ENCODE peak calls at places on chromosome 7, in ten cellular contexts. O is suprapubic skin, S is H1, H is HepG2, U is A549, N is heart left ventricle, I is adrenal gland, Y is NB4, A is testis, K is stomach. X is an unnamed sample.

GRCh38 chr7:141483044-141483443 is 68.2 kb upstream of the AGK start:
- DNase-seq in O (no peak), S (no peak), H (peak), U (peak), N (no peak), I (no peak), Y (no peak), A (no peak), K (no peak), X (no peak)

GRCh38 chr7:100685631-100686145 is 8.4 kb downstream of the GIGYF1 start:
- DNase-seq in O (no peak), S (no peak), H (no peak), U (no peak), N (no peak), I (no peak), Y (no peak), A (no peak), K (no peak), X (peak)

GRCh38 chr7:149838992-149839408 is 825 bp downstream of the ZNF862 start:
- DNase-seq in O (no peak), S (no peak), H (no peak), U (peak), N (no peak), I (peak), Y (no peak), A (peak), K (no peak), X (no peak)

GRCh38 chr7:16811555-16811954 is 6.8 kb upstream of the AGR2 start:
- DNase-seq in O (no peak), S (no peak), H (no peak), U (peak), N (no peak), I (no peak), Y (no peak), A (no peak), K (no peak), X (no peak)

GRCh38 chr7:24042028-24042427 is 242.0 kb upstream of the NPY start:
- DNase-seq in O (no peak), S (no peak), H (no peak), U (no peak), N (no peak), I (no peak), Y (no peak), A (no peak), K (no peak), X (no peak)

GRCh38 chr7:1175967-1176851 is 16.2 kb upstream of the ZFAND2A start:
- DNase-seq in O (peak), S (peak), H (peak), U (peak), N (peak), I (peak), Y (peak), A (peak), K (peak), X (peak)

GRCh38 chr7:107394831-107395230 is 75.0 kb upstream of the GPR22 start:
- DNase-seq in O (no peak), S (no peak), H (no peak), U (no peak), N (no peak), I (no peak), Y (no peak), A (no peak), K (no peak), X (no peak)

GRCh38 chr7:111873963-111874693 is 311.8 kb upstream of the IMMP2L start:
- DNase-seq in O (no peak), S (no peak), H (no peak), U (no peak), N (no peak), I (no peak), Y (no peak), A (no peak), K (no peak), X (no peak)

GRCh38 chr7:51079494-51079893 is 237.1 kb downstream of the COBL start:
- DNase-seq in O (no peak), S (no peak), H (no peak), U (no peak), N (no peak), I (no peak), Y (no peak), A (no peak), K (no peak), X (no peak)

GRCh38 chr7:92699560-92699959 is 109.4 kb upstream of the FAM133B start:
- DNase-seq in O (no peak), S (no peak), H (no peak), U (no peak), N (no peak), I (no peak), Y (no peak), A (no peak), K (no peak), X (no peak)

GRCh38 chr7:22108151-22108845 is 162.6 kb upstream of the CDCA7L start:
- DNase-seq in O (no peak), S (no peak), H (no peak), U (no peak), N (no peak), I (no peak), Y (no peak), A (no peak), K (no peak), X (no peak)

GRCh38 chr7:131288446-131288845 is 39.2 kb upstream of the MKLN1 start:
- DNase-seq in O (no peak), S (no peak), H (no peak), U (no peak), N (no peak), I (no peak), Y (no peak), A (peak), K (no peak), X (no peak)

GRCh38 chr7:67659066-67659465 is 662.4 kb downstream of the TYW1 start:
- DNase-seq in O (no peak), S (no peak), H (no peak), U (no peak), N (no peak), I (no peak), Y (no peak), A (no peak), K (no peak), X (no peak)

GRCh38 chr7:101532000-101532399 is 97.1 kb downstream of the MYL10 start:
- DNase-seq in O (no peak), S (no peak), H (no peak), U (no peak), N (no peak), I (no peak), Y (no peak), A (no peak), K (no peak), X (no peak)

GRCh38 chr7:79988642-79989041 is 146.0 kb upstream of the GNAI1 start:
- DNase-seq in O (no peak), S (no peak), H (no peak), U (no peak), N (no peak), I (no peak), Y (no peak), A (no peak), K (no peak), X (no peak)

GRCh38 chr7:158740657-158741293 is 36.2 kb upstream of the NCAPG2 start:
- DNase-seq in O (no peak), S (peak), H (no peak), U (peak), N (no peak), I (peak), Y (peak), A (no peak), K (no peak), X (no peak)

GRCh38 chr7:91243591-91244368 is 20.5 kb upstream of the FZD1 start:
- DNase-seq in O (no peak), S (no peak), H (no peak), U (no peak), N (no peak), I (no peak), Y (no peak), A (no peak), K (no peak), X (no peak)

GRCh38 chr7:142642316-142642715 is 107.0 kb upstream of the PRSS1 start:
- DNase-seq in O (no peak), S (no peak), H (no peak), U (no peak), N (no peak), I (no peak), Y (no peak), A (no peak), K (no peak), X (no peak)

GRCh38 chr7:6256709-6257535 is 15.5 kb downstream of the CYTH3 start:
- DNase-seq in O (peak), S (peak), H (peak), U (no peak), N (peak), I (no peak), Y (peak), A (no peak), K (no peak), X (no peak)

GRCh38 chr7:82050134-82050533 is 280.3 kb upstream of the HGF start:
- DNase-seq in O (no peak), S (no peak), H (peak), U (peak), N (no peak), I (peak), Y (no peak), A (no peak), K (no peak), X (no peak)

GRCh38 chr7:90119178-90119971 is 34.9 kb upstream of the STEAP1 start:
- DNase-seq in O (no peak), S (peak), H (no peak), U (peak), N (peak), I (peak), Y (no peak), A (peak), K (no peak), X (peak)

GRCh38 chr7:132650498-132650897 is 74.2 kb upstream of the PLXNA4 start:
- DNase-seq in O (no peak), S (no peak), H (no peak), U (peak), N (no peak), I (no peak), Y (no peak), A (no peak), K (no peak), X (no peak)

GRCh38 chr7:142974618-142975017 is 12.5 kb upstream of the KEL start:
- DNase-seq in O (no peak), S (no peak), H (no peak), U (no peak), N (no peak), I (no peak), Y (no peak), A (no peak), K (no peak), X (no peak)

GRCh38 chr7:151876112-151876898 is 610 bp downstream of the PRKAG2 start:
- DNase-seq in O (peak), S (peak), H (no peak), U (peak), N (peak), I (peak), Y (peak), A (peak), K (peak), X (peak)

GRCh38 chr7:141792526-141792925 is 2.5 kb downstream of the TAS2R5 start:
- DNase-seq in O (no peak), S (no peak), H (no peak), U (no peak), N (no peak), I (no peak), Y (no peak), A (no peak), K (no peak), X (no peak)

GRCh38 chr7:347644-348479 is 57.9 kb downstream of the FOXL3 start:
- DNase-seq in O (no peak), S (no peak), H (no peak), U (no peak), N (no peak), I (no peak), Y (no peak), A (no peak), K (no peak), X (peak)

GRCh38 chr7:134357486-134357885 is 40.8 kb upstream of the SLC35B4 start:
- DNase-seq in O (no peak), S (no peak), H (no peak), U (no peak), N (no peak), I (no peak), Y (no peak), A (no peak), K (no peak), X (no peak)

GRCh38 chr7:134368851-134369533 is 52.3 kb upstream of the SLC35B4 start:
- DNase-seq in O (no peak), S (no peak), H (peak), U (peak), N (no peak), I (no peak), Y (no peak), A (no peak), K (peak), X (no peak)

GRCh38 chr7:142908921-142909870 is 23.7 kb upstream of the TRPV6 start:
- DNase-seq in O (peak), S (no peak), H (no peak), U (peak), N (no peak), I (no peak), Y (peak), A (peak), K (peak), X (no peak)

GRCh38 chr7:134787064-134787463 is 7.6 kb downstream of the CALD1 start:
- DNase-seq in O (no peak), S (no peak), H (no peak), U (no peak), N (no peak), I (no peak), Y (no peak), A (no peak), K (no peak), X (no peak)

GRCh38 chr7:116164552-116164951 is 45.8 kb upstream of the TES start:
- DNase-seq in O (no peak), S (no peak), H (no peak), U (no peak), N (no peak), I (no peak), Y (no peak), A (no peak), K (no peak), X (no peak)

GRCh38 chr7:44085549-44085948 is 3.2 kb upstream of the POLM start:
- DNase-seq in O (no peak), S (no peak), H (no peak), U (no peak), N (no peak), I (no peak), Y (no peak), A (no peak), K (no peak), X (no peak)
- TF ChIP-seq CTCF in O (no peak), S (peak), H (peak), U (no peak), N (peak), I (no peak), Y (peak), A (no peak), K (no peak), X (no peak)

DNA sequence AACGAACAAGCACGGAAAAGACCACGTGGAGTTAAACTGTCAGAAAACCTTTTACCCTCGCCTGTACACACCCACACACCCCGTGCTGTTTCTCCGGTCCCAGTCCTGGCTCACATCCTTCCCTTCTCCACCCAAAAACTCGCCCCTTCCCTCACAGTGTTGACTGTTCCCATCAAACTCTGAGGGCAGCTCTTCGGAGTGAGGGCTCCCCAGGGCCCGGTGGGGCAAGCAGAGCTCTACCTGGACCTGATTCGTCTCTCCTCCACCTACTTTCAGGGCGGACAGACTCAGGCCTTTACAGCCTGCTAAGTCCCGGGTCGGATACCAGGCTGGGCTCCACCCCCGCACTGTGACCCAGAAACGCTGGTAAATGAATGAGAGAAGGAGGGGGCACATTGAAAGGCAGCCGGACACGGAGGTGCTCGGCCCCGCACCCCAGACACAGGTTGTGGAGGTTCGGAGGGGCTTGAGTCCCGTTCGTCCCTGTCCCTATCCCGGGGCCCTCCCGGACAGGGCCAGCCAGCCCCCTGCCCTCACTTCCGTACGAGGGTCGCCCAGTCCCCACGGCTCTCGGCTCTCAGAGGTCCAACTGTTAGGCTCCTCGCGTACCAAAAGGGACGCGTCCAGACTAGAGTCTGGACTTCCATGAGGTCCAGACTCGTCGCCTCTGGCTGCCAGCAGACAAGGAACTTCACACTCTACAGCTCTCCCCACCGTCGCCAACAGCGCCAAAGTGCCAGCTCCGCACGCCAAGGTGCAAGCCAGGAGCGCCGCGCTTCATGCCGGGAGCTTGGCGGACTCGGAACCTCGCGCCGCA is 31.7 kb upstream of the ASL start:
- DNase-seq in O (no peak), S (peak), H (no peak), U (no peak), N (peak), I (peak), Y (peak), A (peak), K (peak), X (peak)
- TF ChIP-seq POLR2A in O (no peak), S (no peak), H (no peak), U (no peak), N (no peak), I (no peak), Y (no peak), A (no peak), K (no peak), X (no peak)

GRCh38 chr7:34060548-34060947 is 155.2 kb downstream of the BMPER start:
- DNase-seq in O (no peak), S (no peak), H (no peak), U (peak), N (no peak), I (no peak), Y (no peak), A (no peak), K (no peak), X (no peak)
- TF ChIP-seq CTCF in O (no peak), S (no peak), H (no peak), U (no peak), N (no peak), I (no peak), Y (no peak), A (no peak), K (no peak), X (no peak)

GRCh38 chr7:27361522-27361921 is 118.9 kb downstream of the EVX1 start:
- DNase-seq in O (no peak), S (no peak), H (no peak), U (no peak), N (no peak), I (no peak), Y (no peak), A (peak), K (no peak), X (no peak)
- TF ChIP-seq POLR2A in O (no peak), S (no peak), H (no peak), U (no peak), N (no peak), I (no peak), Y (no peak), A (no peak), K (no peak), X (no peak)

X was measured in upper lobe of left lung.